ENCODE peak calls at places on chromosome 15, in seven cellular contexts. One of them, this sample, is unnamed.

GRCh38 chr15:94383706-94384105 is 152.3 kb downstream of the MCTP2 start:
- DNase-seq in GM06990: no peak
- DNase-seq in epithelial cell of esophagus: peak; percentile 58
- DNase-seq in ovary: no peak
- DNase-seq in omental fat pad: no peak
- DNase-seq in WTC11: no peak
- DNase-seq in neural crest cell: no peak
- DNase-seq in this sample: no peak

GRCh38 chr15:25055356-25056068 is 100.7 kb downstream of the SNRPN start:
- DNase-seq in omental fat pad: no peak
- DNase-seq in epithelial cell of esophagus: no peak
- DNase-seq in neural crest cell: no peak
- DNase-seq in WTC11: no peak
- DNase-seq in GM06990: no peak
- DNase-seq in ovary: no peak
- DNase-seq in this sample: no peak

GRCh38 chr15:68552344-68552743 is 26.4 kb upstream of the CORO2B start:
- DNase-seq in neural crest cell: no peak
- DNase-seq in GM06990: no peak
- DNase-seq in WTC11: no peak
- DNase-seq in epithelial cell of esophagus: no peak
- DNase-seq in omental fat pad: no peak
- DNase-seq in ovary: no peak
- DNase-seq in this sample: no peak

GRCh38 chr15:28984421-28985375 is 98.9 kb downstream of the APBA2 start:
- DNase-seq in omental fat pad: no peak
- DNase-seq in epithelial cell of esophagus: peak; percentile 20
- DNase-seq in ovary: peak; percentile 35
- DNase-seq in neural crest cell: peak; percentile 45
- DNase-seq in GM06990: no peak
- DNase-seq in WTC11: no peak
- DNase-seq in this sample: no peak

GRCh38 chr15:66570842-66571241 is 5.0 kb upstream of the LCTL start:
- DNase-seq in neural crest cell: no peak
- DNase-seq in ovary: no peak
- DNase-seq in omental fat pad: no peak
- DNase-seq in epithelial cell of esophagus: no peak
- DNase-seq in GM06990: no peak
- DNase-seq in WTC11: no peak
- DNase-seq in this sample: no peak

GRCh38 chr15:29141206-29141907 is 128.3 kb downstream of the NSMCE3 start:
- DNase-seq in epithelial cell of esophagus: peak; percentile 35
- DNase-seq in WTC11: no peak
- DNase-seq in omental fat pad: no peak
- DNase-seq in GM06990: no peak
- DNase-seq in ovary: no peak
- DNase-seq in neural crest cell: no peak
- DNase-seq in this sample: no peak

GRCh38 chr15:31088672-31089360 is 12.7 kb downstream of the TRPM1 start:
- DNase-seq in ovary: no peak
- DNase-seq in omental fat pad: no peak
- DNase-seq in neural crest cell: no peak
- DNase-seq in GM06990: no peak
- DNase-seq in WTC11: no peak
- DNase-seq in epithelial cell of esophagus: no peak
- DNase-seq in this sample: no peak

GRCh38 chr15:79849789-79850188 is 47.0 kb downstream of the MTHFS start:
- DNase-seq in epithelial cell of esophagus: peak; percentile 48
- DNase-seq in omental fat pad: no peak
- DNase-seq in GM06990: no peak
- DNase-seq in ovary: no peak
- DNase-seq in WTC11: peak; percentile 63
- DNase-seq in neural crest cell: peak; percentile 44
- DNase-seq in this sample: no peak

GRCh38 chr15:63380151-63380827 is 1.4 kb downstream of the CA12 start:
- DNase-seq in GM06990: no peak
- DNase-seq in neural crest cell: no peak
- DNase-seq in ovary: no peak
- DNase-seq in omental fat pad: no peak
- DNase-seq in WTC11: no peak
- DNase-seq in epithelial cell of esophagus: no peak
- DNase-seq in this sample: no peak

GRCh38 chr15:100333236-100333635 is 8.5 kb downstream of the ADAMTS17 start:
- DNase-seq in omental fat pad: no peak
- DNase-seq in GM06990: no peak
- DNase-seq in WTC11: no peak
- DNase-seq in ovary: no peak
- DNase-seq in neural crest cell: no peak
- DNase-seq in epithelial cell of esophagus: no peak
- DNase-seq in this sample: no peak

GRCh38 chr15:87656373-87656772 is 600.2 kb downstream of the NTRK3 start:
- DNase-seq in WTC11: no peak
- DNase-seq in neural crest cell: no peak
- DNase-seq in ovary: no peak
- DNase-seq in omental fat pad: no peak
- DNase-seq in GM06990: no peak
- DNase-seq in epithelial cell of esophagus: peak; percentile 15
- DNase-seq in this sample: no peak

GRCh38 chr15:22892333-22892732 is 53.9 kb downstream of the NIPA2 start:
- DNase-seq in GM06990: no peak
- DNase-seq in WTC11: no peak
- DNase-seq in omental fat pad: no peak
- DNase-seq in epithelial cell of esophagus: no peak
- DNase-seq in neural crest cell: no peak
- DNase-seq in ovary: no peak
- DNase-seq in this sample: no peak

GRCh38 chr15:92807971-92808571 is 92.1 kb upstream of the CHD2 start:
- DNase-seq in GM06990: peak; percentile 32
- DNase-seq in ovary: peak; percentile 49
- DNase-seq in neural crest cell: no peak
- DNase-seq in omental fat pad: no peak
- DNase-seq in epithelial cell of esophagus: peak; percentile 66
- DNase-seq in WTC11: no peak
- DNase-seq in this sample: no peak

GRCh38 chr15:64013179-64014043 is 32.9 kb downstream of the DAPK2 start:
- DNase-seq in WTC11: no peak
- DNase-seq in omental fat pad: no peak
- DNase-seq in neural crest cell: no peak
- DNase-seq in GM06990: no peak
- DNase-seq in epithelial cell of esophagus: peak; percentile 78
- DNase-seq in ovary: no peak
- DNase-seq in this sample: no peak

GRCh38 chr15:48413304-48413703 is 82.1 kb downstream of the DUT start:
- DNase-seq in epithelial cell of esophagus: no peak
- DNase-seq in GM06990: no peak
- DNase-seq in WTC11: no peak
- DNase-seq in omental fat pad: no peak
- DNase-seq in ovary: no peak
- DNase-seq in neural crest cell: no peak
- DNase-seq in this sample: no peak

GRCh38 chr15:48717458-48717857 is 71.9 kb upstream of the FBN1 start:
- DNase-seq in ovary: no peak
- DNase-seq in WTC11: no peak
- DNase-seq in epithelial cell of esophagus: peak; percentile 10
- DNase-seq in neural crest cell: no peak
- DNase-seq in omental fat pad: no peak
- DNase-seq in GM06990: no peak
- DNase-seq in this sample: no peak

GRCh38 chr15:78004222-78004727 is 73.2 kb downstream of the TBC1D2B start:
- DNase-seq in GM06990: no peak
- DNase-seq in neural crest cell: no peak
- DNase-seq in ovary: peak; percentile 29
- DNase-seq in WTC11: no peak
- DNase-seq in epithelial cell of esophagus: no peak
- DNase-seq in omental fat pad: no peak
- DNase-seq in this sample: peak; percentile 73

GRCh38 chr15:74828835-74829234 is 2.4 kb downstream of the CPLX3 start:
- DNase-seq in WTC11: no peak
- DNase-seq in ovary: no peak
- DNase-seq in neural crest cell: no peak
- DNase-seq in GM06990: no peak
- DNase-seq in epithelial cell of esophagus: no peak
- DNase-seq in omental fat pad: no peak
- DNase-seq in this sample: no peak

GRCh38 chr15:75947117-75947516 is 43.4 kb downstream of the FBXO22 start:
- DNase-seq in neural crest cell: no peak
- DNase-seq in epithelial cell of esophagus: peak; percentile 97
- DNase-seq in WTC11: no peak
- DNase-seq in omental fat pad: no peak
- DNase-seq in GM06990: no peak
- DNase-seq in ovary: no peak
- DNase-seq in this sample: no peak

GRCh38 chr15:100083572-100083971 is 258.2 kb downstream of the ADAMTS17 start:
- DNase-seq in neural crest cell: no peak
- DNase-seq in omental fat pad: no peak
- DNase-seq in epithelial cell of esophagus: no peak
- DNase-seq in ovary: no peak
- DNase-seq in WTC11: no peak
- DNase-seq in GM06990: no peak
- DNase-seq in this sample: no peak

DNA sequence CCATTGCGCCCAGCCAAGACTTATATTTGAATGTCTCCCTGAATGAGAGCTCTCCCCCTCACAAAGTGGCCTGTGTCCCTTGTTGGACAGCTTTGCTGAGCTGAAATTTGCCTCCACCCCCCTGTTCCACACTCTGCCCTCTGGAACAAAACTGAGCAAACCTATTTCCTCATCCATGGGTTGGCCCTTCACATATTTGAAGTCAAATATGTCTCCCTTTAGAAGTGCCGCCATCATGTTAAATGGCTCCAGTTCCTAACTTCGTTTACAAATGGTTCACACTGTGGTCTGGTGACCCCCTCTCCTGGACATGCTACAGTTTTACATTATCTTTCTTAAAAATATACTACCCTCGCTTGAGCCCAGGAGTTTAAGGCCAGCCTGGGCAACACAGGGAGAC is 4.6 kb downstream of the PLIN1 start:
- DNase-seq in epithelial cell of esophagus: no peak
- DNase-seq in WTC11: no peak
- DNase-seq in ovary: no peak
- DNase-seq in omental fat pad: no peak
- DNase-seq in neural crest cell: no peak
- DNase-seq in GM06990: no peak
- DNase-seq in this sample: no peak
- TF ChIP-seq CTCF in epithelial cell of esophagus: no peak
- TF ChIP-seq CTCF in WTC11: no peak
- TF ChIP-seq CTCF in ovary: no peak
- TF ChIP-seq CTCF in omental fat pad: no peak
- TF ChIP-seq CTCF in neural crest cell: no peak
- TF ChIP-seq CTCF in GM06990: no peak
- TF ChIP-seq CTCF in this sample: no peak

DNA sequence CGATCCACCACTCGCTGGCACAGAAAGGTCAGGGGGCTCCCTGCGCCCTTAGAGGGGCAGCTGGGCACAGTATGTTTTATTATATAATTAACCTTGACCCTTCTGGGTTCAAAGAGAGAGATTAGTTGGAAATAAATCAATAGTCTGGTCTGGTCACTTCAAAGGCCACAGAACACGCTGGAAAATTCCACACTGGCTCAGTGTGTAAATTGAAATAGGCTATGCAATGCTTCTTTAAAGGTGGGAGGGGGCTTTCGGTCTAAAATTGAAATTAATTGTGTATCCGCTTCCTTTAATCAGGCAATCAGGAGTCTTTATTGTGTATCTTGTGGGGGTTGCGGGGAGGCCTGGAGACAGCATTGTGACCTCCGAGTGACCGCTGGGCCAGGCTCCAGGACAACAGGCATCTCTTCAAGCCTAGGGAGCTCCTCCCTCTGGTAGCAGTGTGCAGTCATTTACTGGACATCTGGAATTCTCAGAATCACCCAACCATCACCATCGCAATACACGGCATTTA is 8.0 kb downstream of the RNU5B-1 start:
- DNase-seq in GM06990: no peak
- DNase-seq in WTC11: no peak
- DNase-seq in epithelial cell of esophagus: no peak
- DNase-seq in omental fat pad: no peak
- DNase-seq in neural crest cell: no peak
- DNase-seq in ovary: no peak
- DNase-seq in this sample: no peak
- TF ChIP-seq CTCF in GM06990: no peak
- TF ChIP-seq CTCF in WTC11: no peak
- TF ChIP-seq CTCF in epithelial cell of esophagus: no peak
- TF ChIP-seq CTCF in omental fat pad: no peak
- TF ChIP-seq CTCF in neural crest cell: no peak
- TF ChIP-seq CTCF in ovary: no peak
- TF ChIP-seq CTCF in this sample: no peak

DNA sequence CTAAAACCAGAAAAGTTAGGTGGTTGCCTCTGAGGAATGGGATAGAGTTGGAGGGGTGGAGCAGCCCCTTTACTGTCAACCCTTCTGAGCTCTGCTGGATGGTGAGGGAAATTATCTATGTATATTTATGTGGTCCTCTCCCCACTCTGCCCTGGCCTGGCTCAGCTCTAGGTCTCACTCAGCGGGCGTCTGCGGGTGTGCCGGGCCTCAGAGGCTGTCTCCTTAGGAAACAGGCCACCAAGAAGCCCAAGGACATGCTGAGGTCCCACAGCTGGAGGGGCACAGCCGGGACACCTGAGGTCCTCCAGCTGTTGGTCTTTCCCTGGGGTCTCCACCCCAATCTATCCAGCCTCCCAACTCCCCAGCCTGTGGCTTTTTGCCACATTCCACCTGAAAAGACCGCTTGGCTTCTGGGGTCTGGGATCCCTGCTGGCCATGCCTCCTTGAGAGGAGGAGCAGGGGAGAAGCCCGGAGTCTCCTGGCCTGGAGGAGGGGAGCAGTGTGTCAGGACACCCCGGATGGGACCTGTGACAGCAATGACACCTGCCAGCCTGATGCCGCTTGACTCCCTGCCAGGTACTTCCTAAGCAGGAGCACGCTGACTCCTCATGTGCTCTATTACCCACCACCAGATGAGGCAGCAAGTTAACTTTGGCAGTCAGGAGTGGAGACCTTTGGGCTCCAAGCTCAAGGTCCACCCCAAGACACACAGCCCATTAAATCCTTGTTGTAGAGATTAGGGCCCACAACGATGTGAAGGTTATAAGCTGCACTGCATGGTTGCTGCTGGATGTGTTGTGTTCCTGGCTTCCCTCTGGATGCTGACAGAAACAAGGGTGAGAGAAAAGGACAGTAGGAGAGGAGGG is at the start of gene SLC28A1:
- DNase-seq in omental fat pad: no peak
- DNase-seq in ovary: no peak
- DNase-seq in epithelial cell of esophagus: no peak
- DNase-seq in neural crest cell: no peak
- DNase-seq in WTC11: no peak
- DNase-seq in GM06990: no peak
- DNase-seq in this sample: no peak
- TF ChIP-seq CTCF in omental fat pad: no peak
- TF ChIP-seq CTCF in ovary: no peak
- TF ChIP-seq CTCF in epithelial cell of esophagus: no peak
- TF ChIP-seq CTCF in neural crest cell: no peak
- TF ChIP-seq CTCF in WTC11: no peak
- TF ChIP-seq CTCF in GM06990: no peak
- TF ChIP-seq CTCF in this sample: no peak

DNA sequence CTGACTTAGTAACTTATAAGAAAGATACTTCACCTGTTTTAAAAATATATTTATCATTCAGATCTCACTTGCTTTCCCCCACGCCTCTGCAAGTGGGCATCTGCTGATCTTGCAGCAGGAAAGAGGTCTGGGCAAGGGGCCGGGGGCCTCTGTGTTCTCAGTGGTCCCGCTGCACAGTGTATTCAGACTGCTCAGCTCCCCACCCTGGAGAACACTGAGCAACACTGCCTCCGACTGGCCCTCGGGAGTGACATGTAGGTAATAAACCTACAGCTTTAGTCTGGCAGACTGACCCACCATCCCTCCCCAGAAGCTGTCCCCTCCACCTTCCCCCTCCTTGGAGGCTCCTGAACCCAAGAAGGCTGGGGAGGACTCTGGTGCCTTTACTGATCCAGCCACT is 43.8 kb downstream of the GABRB3 start:
- DNase-seq in omental fat pad: no peak
- DNase-seq in WTC11: no peak
- DNase-seq in neural crest cell: no peak
- DNase-seq in ovary: no peak
- DNase-seq in epithelial cell of esophagus: no peak
- DNase-seq in GM06990: no peak
- DNase-seq in this sample: no peak
- TF ChIP-seq CTCF in omental fat pad: no peak
- TF ChIP-seq CTCF in WTC11: no peak
- TF ChIP-seq CTCF in neural crest cell: no peak
- TF ChIP-seq CTCF in ovary: no peak
- TF ChIP-seq CTCF in epithelial cell of esophagus: no peak
- TF ChIP-seq CTCF in GM06990: no peak
- TF ChIP-seq CTCF in this sample: no peak